ENCODE peak calls at places on chromosomes 4 and X, in eight cellular contexts. B, Y, E, D, N, L, F and U are unnamed samples.

GRCh38 chr4:43132010-43132582 is 239.6 kb downstream of the GRXCR1 start:
- DNase-seq in N (peak; percentile 39), L (peak; percentile 72), B (peak; percentile 85), F (peak; percentile 64), Y (no peak), D (peak; percentile 56), E (peak; percentile 6), U (peak; percentile 31)

GRCh38 chr4:177242651-177243296 is 66.9 kb upstream of the NEIL3 start:
- DNase-seq in E (no peak), D (no peak), L (no peak), Y (no peak), N (no peak), B (no peak), F (peak; percentile 43), U (no peak)

GRCh38 chr4:1414831-1415680 is 8.8 kb upstream of the NKX1-1 start:
- DNase-seq in Y (no peak), B (peak; percentile 65), L (no peak), E (no peak), F (no peak), D (no peak), N (no peak), U (no peak)

GRCh38 chrX:3599787-3600465 is 113.5 kb downstream of the PRKX start:
- DNase-seq in N (no peak), D (no peak), Y (no peak), F (no peak), E (no peak), L (no peak), B (no peak), U (no peak)

GRCh38 chr4:79772510-79772909 is 300.5 kb downstream of the ANTXR2 start:
- DNase-seq in N (no peak), Y (no peak), E (no peak), F (no peak), D (no peak), B (no peak), L (no peak), U (no peak)

GRCh38 chrX:139930923-139931645 is 1.8 kb downstream of the ATP11C start:
- DNase-seq in B (peak; percentile 25), D (peak; percentile 1), N (no peak), L (peak; percentile 8), E (peak; percentile 1), F (peak; percentile 36), Y (no peak), U (peak; percentile 24)

GRCh38 chr4:53622739-53623151 is 31.5 kb upstream of the LNX1 start:
- DNase-seq in B (no peak), F (peak; percentile 88), L (peak; percentile 95), Y (no peak), D (no peak), N (no peak), E (no peak), U (no peak)

GRCh38 chr4:141810702-141811365 is 174.5 kb downstream of the IL15 start:
- DNase-seq in N (no peak), D (no peak), Y (no peak), E (no peak), B (no peak), F (no peak), L (no peak), U (no peak)

GRCh38 chrX:6021316-6022091 is 207.2 kb downstream of the NLGN4X start:
- DNase-seq in B (peak; percentile 69), F (peak; percentile 16), E (no peak), N (peak; percentile 14), D (no peak), L (peak; percentile 53), Y (no peak), U (peak; percentile 35)

GRCh38 chr4:7691992-7692391 is 247.7 kb downstream of the AFAP1 start:
- DNase-seq in B (no peak), E (no peak), N (no peak), Y (no peak), L (no peak), F (no peak), D (no peak), U (no peak)

GRCh38 chrX:109372716-109373115 is 109.2 kb downstream of the GUCY2F start:
- DNase-seq in F (no peak), D (no peak), L (peak; percentile 86), B (no peak), N (no peak), Y (no peak), E (no peak), U (no peak)

GRCh38 chr4:8035371-8035780 is 95.7 kb upstream of the AFAP1 start:
- DNase-seq in Y (no peak), F (peak; percentile 46), D (no peak), B (no peak), E (no peak), L (peak; percentile 39), N (no peak), U (no peak)

GRCh38 chrX:105226499-105226898 is 6.0 kb upstream of the TEX13A start:
- DNase-seq in B (peak; percentile 46), D (no peak), N (no peak), E (no peak), F (no peak), L (no peak), Y (no peak), U (no peak)

GRCh38 chr4:2261110-2261852 is 628 bp downstream of the MXD4 start:
- DNase-seq in L (peak; percentile 62), F (peak; percentile 84), E (peak; percentile 71), Y (peak; percentile 38), N (peak; percentile 40), B (peak; percentile 68), D (peak; percentile 60), U (peak; percentile 66)

GRCh38 chr4:127781303-127782024 is 658 bp upstream of the HSPA4L start:
- DNase-seq in F (peak; percentile 83), L (peak; percentile 48), Y (no peak), E (no peak), B (peak; percentile 73), N (peak; percentile 37), D (no peak), U (peak; percentile 49)

GRCh38 chrX:126339926-126340325 is 173.8 kb upstream of the DCAF12L2 start:
- DNase-seq in F (no peak), D (no peak), Y (no peak), E (no peak), N (no peak), L (no peak), B (no peak), U (no peak)

GRCh38 chr4:3238721-3239120 is 10.2 kb upstream of the MSANTD1 start:
- DNase-seq in D (no peak), L (no peak), Y (no peak), N (no peak), B (no peak), E (no peak), F (no peak), U (no peak)

GRCh38 chrX:22323541-22323940 is 50.8 kb downstream of the CBLL2 start:
- DNase-seq in E (no peak), B (no peak), F (peak; percentile 56), Y (no peak), N (no peak), D (no peak), L (peak; percentile 69), U (no peak)

GRCh38 chr4:184408021-184408710 is 66.2 kb downstream of the IRF2 start:
- DNase-seq in Y (no peak), D (no peak), E (no peak), N (no peak), L (peak; percentile 84), F (peak; percentile 93), B (no peak), U (no peak)

GRCh38 chrX:18543738-18544137 is 118.3 kb downstream of the CDKL5 start:
- DNase-seq in Y (no peak), D (no peak), N (no peak), E (no peak), F (no peak), B (no peak), L (no peak), U (no peak)